ENCODE peak calls at places on chromosomes 2 and 18, in eight cellular contexts. Q, Z, D, C, T, G, Y and B are unnamed samples.

GRCh38 chr18:51250006-51250405 is 52.5 kb upstream of the MEX3C start:
- DNase-seq in Q (no peak), Z (no peak), D (no peak), C (no peak), T (no peak), G (no peak), Y (no peak), B (no peak)

GRCh38 chr2:95313296-95314265 is 16.4 kb downstream of the KCNIP3 start:
- DNase-seq in Q (no peak), Z (no peak), D (no peak), C (no peak), T (no peak), G (no peak), Y (no peak), B (no peak)

GRCh38 chr2:101558740-101559508 is 84.0 kb upstream of the RFX8 start:
- DNase-seq in Q (no peak), Z (no peak), D (no peak), C (peak), T (no peak), G (no peak), Y (no peak), B (no peak)

GRCh38 chr2:42917374-42918017 is 125.1 kb upstream of the HAAO start:
- DNase-seq in Q (no peak), Z (no peak), D (no peak), C (no peak), T (no peak), G (no peak), Y (no peak), B (no peak)

GRCh38 chr2:32064021-32064678 is 794 bp downstream of the SPAST start:
- DNase-seq in Q (no peak), Z (no peak), D (no peak), C (peak), T (no peak), G (peak), Y (no peak), B (peak)

GRCh38 chr2:234797566-234798250 is 154.1 kb upstream of the SH3BP4 start:
- DNase-seq in Q (no peak), Z (no peak), D (no peak), C (no peak), T (no peak), G (no peak), Y (no peak), B (peak)

GRCh38 chr2:235677276-235677788 is 183.5 kb downstream of the AGAP1 start:
- DNase-seq in Q (no peak), Z (no peak), D (no peak), C (no peak), T (no peak), G (no peak), Y (no peak), B (no peak)

GRCh38 chr2:145292166-145292565 is 772.2 kb upstream of the ZEB2 start:
- DNase-seq in Q (no peak), Z (no peak), D (no peak), C (no peak), T (no peak), G (no peak), Y (no peak), B (no peak)

GRCh38 chr2:114762986-114763385 is 320.5 kb downstream of the DPP10 start:
- DNase-seq in Q (no peak), Z (no peak), D (no peak), C (no peak), T (no peak), G (no peak), Y (no peak), B (no peak)

GRCh38 chr2:231919341-231920035 is 6.7 kb downstream of the NPPC start:
- DNase-seq in Q (no peak), Z (no peak), D (no peak), C (no peak), T (no peak), G (no peak), Y (no peak), B (no peak)